ENCODE peak calls at places on chromosomes 11 and 22, in ten cellular contexts. R is osteocyte; Q is LNCaP clone FGC; A is amniotic stem cell; M is HTR-8/SVneo; H is activated CD8-positive, alpha-beta memory T cell treated with anti-CD3 and anti-CD28 coated beads for 1 hour; T is T-helper 2 cell; K is AG04450; E is effector CD4-positive, alpha-beta T cell; B is stimulated activated CD8-positive, alpha-beta memory T cell treated with anti-CD3 and anti-CD28 coated beads, Interleukin-15, amount 100 ng/mL, for 48 hours. F is an unnamed sample.

GRCh38 chr22:20571078-20571503 is 63.7 kb downstream of the MED15 start:
- DNase-seq in K (no peak), H (no peak), B (no peak), T (no peak), A (no peak), M (no peak), R (no peak), Q (no peak), E (no peak), F (no peak)

GRCh38 chr11:110100476-110101240 is 7.5 kb downstream of the ZC3H12C start:
- DNase-seq in K (no peak), B (no peak), M (no peak), E (no peak), A (no peak), R (no peak), H (no peak), Q (no peak), T (no peak), F (no peak)

GRCh38 chr11:102415252-102415916 is 37.2 kb downstream of the TMEM123 start:
- DNase-seq in M (no peak), H (no peak), K (no peak), R (no peak), A (no peak), Q (no peak), B (no peak), E (no peak), T (no peak), F (no peak)

GRCh38 chr11:36431429-36432092 is 78.5 kb downstream of the TRAF6 start:
- DNase-seq in M (peak), T (no peak), B (peak), K (peak), E (peak), A (peak), H (no peak), Q (no peak), R (no peak), F (no peak)

GRCh38 chr22:43848366-43849171 is 13.7 kb downstream of the SULT4A1 start:
- DNase-seq in M (peak), Q (no peak), B (no peak), T (no peak), A (no peak), R (no peak), K (no peak), E (no peak), H (no peak), F (no peak)

GRCh38 chr11:44068180-44068579 is 2.1 kb downstream of the ACCS start:
- DNase-seq in R (no peak), K (no peak), A (no peak), H (no peak), B (no peak), M (no peak), Q (no peak), E (no peak), T (no peak), F (no peak)

GRCh38 chr11:59173964-59174663 is 2.2 kb downstream of the DTX4 start:
- DNase-seq in A (no peak), E (no peak), K (no peak), Q (no peak), H (no peak), R (peak), M (no peak), T (no peak), B (no peak), F (no peak)

GRCh38 chr11:134518616-134519389 is 106.8 kb upstream of the B3GAT1 start:
- DNase-seq in Q (no peak), R (no peak), T (no peak), A (no peak), K (no peak), E (no peak), H (no peak), M (no peak), B (no peak), F (no peak)

GRCh38 chr11:68709064-68709463 is 24.7 kb downstream of the GAL start:
- DNase-seq in Q (no peak), T (no peak), B (no peak), K (no peak), E (no peak), H (no peak), A (no peak), M (no peak), R (no peak), F (no peak)

GRCh38 chr11:78459738-78460137 is 42.1 kb upstream of the GAB2 start:
- DNase-seq in H (no peak), B (no peak), M (no peak), Q (no peak), T (no peak), R (no peak), A (no peak), E (no peak), K (no peak), F (no peak)

GRCh38 chr11:14414470-14415461 is 55.8 kb upstream of the RRAS2 start:
- DNase-seq in Q (no peak), M (no peak), B (peak), H (peak), E (peak), T (peak), A (no peak), K (no peak), R (no peak), F (peak)

GRCh38 chr11:40819230-40819629 is 640.2 kb downstream of the LRRC4C start:
- DNase-seq in A (no peak), T (no peak), E (no peak), R (no peak), B (no peak), Q (no peak), M (no peak), K (no peak), H (no peak), F (no peak)

GRCh38 chr11:121536116-121536515 is 83.3 kb upstream of the SORL1-AS1 start:
- DNase-seq in M (no peak), A (no peak), T (no peak), K (no peak), H (no peak), E (no peak), B (no peak), Q (no peak), R (peak), F (no peak)

GRCh38 chr11:123494195-123495050 is 64.4 kb downstream of the GRAMD1B start:
- DNase-seq in T (no peak), H (no peak), E (no peak), M (no peak), K (peak), A (peak), R (no peak), B (no peak), Q (no peak), F (no peak)